ENCODE peak calls at places on chromosomes 12 and 14, in eight cellular contexts. Q, Y, O, C, D, N, G and V are unnamed samples.

GRCh38 chr12:106894774-106895173 is 60.9 kb upstream of the TMEM263 start:
- DNase-seq in O (no peak), N (no peak), C (no peak), Q (no peak), D (no peak), G (no peak), Y (no peak), V (no peak)

GRCh38 chr12:68222336-68222735 is 3.3 kb downstream of the IL26 start:
- DNase-seq in N (no peak), O (peak), Y (peak), G (no peak), C (peak), Q (no peak), D (no peak), V (peak)

GRCh38 chr14:95220663-95221231 is 63.4 kb upstream of the DICER1 start:
- DNase-seq in Q (no peak), O (peak), C (peak), Y (peak), G (no peak), N (peak), D (no peak), V (peak)

GRCh38 chr12:115101518-115101917 is 417.5 kb upstream of the TBX3 start:
- DNase-seq in Y (no peak), G (no peak), D (no peak), N (no peak), O (no peak), C (no peak), Q (no peak), V (no peak)

GRCh38 chr14:28057286-28058011 is 709.1 kb upstream of the FOXG1 start:
- DNase-seq in O (peak), G (no peak), Y (no peak), Q (no peak), C (no peak), D (no peak), N (no peak), V (peak)

GRCh38 chr12:65895759-65896656 is 71.7 kb downstream of the HMGA2 start:
- DNase-seq in Y (peak), C (peak), G (no peak), D (no peak), Q (no peak), O (peak), N (no peak), V (no peak)

GRCh38 chr14:63174760-63175191 is 29.5 kb upstream of the RHOJ start:
- DNase-seq in N (no peak), C (peak), O (peak), G (no peak), Y (peak), Q (peak), D (no peak), V (peak)

GRCh38 chr12:110244829-110245228 is 36.2 kb upstream of the ATP2A2 start:
- DNase-seq in G (no peak), N (no peak), D (peak), C (peak), Y (no peak), Q (no peak), O (no peak), V (no peak)

GRCh38 chr12:10215451-10215850 is 2.8 kb downstream of the GABARAPL1 start:
- DNase-seq in G (no peak), C (peak), Q (no peak), D (no peak), Y (no peak), O (no peak), N (no peak), V (no peak)
- H3K4me3 ChIP-seq in G (no peak), C (peak), Q (peak), D (no peak), Y (peak), O (peak), N (no peak), V (peak)

GRCh38 chr12:121209629-121210572 is at the start of gene P2RX4:
- DNase-seq in Y (peak), G (peak), D (peak), N (peak), Q (peak), O (peak), C (peak), V (peak)
- TF ChIP-seq CTCF in Y (peak), G (no peak), D (no peak), N (peak), Q (peak), O (no peak), C (peak), V (no peak)

GRCh38 chr12:119964123-119964522 is 24.9 kb upstream of the BICDL1 start:
- DNase-seq in Q (no peak), Y (no peak), D (no peak), G (no peak), N (no peak), O (no peak), C (no peak), V (no peak)
- H3K4me3 ChIP-seq in Q (no peak), Y (no peak), D (no peak), G (no peak), N (no peak), O (no peak), C (no peak), V (no peak)

GRCh38 chr14:102154121-102154520 is 14.4 kb downstream of the WDR20 start:
- DNase-seq in G (no peak), Q (no peak), D (no peak), N (no peak), Y (no peak), C (no peak), O (no peak), V (no peak)
- TF ChIP-seq CTCF in G (no peak), Q (no peak), D (no peak), N (no peak), Y (no peak), C (no peak), O (no peak), V (no peak)